ENCODE peak calls at places on chromosomes 7 and 10, in four cellular contexts. One of them, this sample, is unnamed.

GRCh38 chr10:119750391-119751230 is 24.8 kb downstream of the INPP5F start:
- DNase-seq in fibroblast of villous mesenchyme: peak
- DNase-seq in adrenal gland: peak
- DNase-seq in stomach: peak
- DNase-seq in this sample: peak

GRCh38 chr7:29337628-29338116 is 143.1 kb downstream of the CHN2 start:
- DNase-seq in fibroblast of villous mesenchyme: peak
- DNase-seq in adrenal gland: no peak
- DNase-seq in stomach: no peak
- DNase-seq in this sample: no peak

GRCh38 chr7:76291346-76292205 is 10.9 kb upstream of the HSPB1 start:
- DNase-seq in stomach: peak
- DNase-seq in fibroblast of villous mesenchyme: peak
- DNase-seq in adrenal gland: peak
- DNase-seq in this sample: peak

GRCh38 chr7:132030161-132030568 is 473.7 kb upstream of the PODXL start:
- DNase-seq in fibroblast of villous mesenchyme: no peak
- DNase-seq in adrenal gland: peak
- DNase-seq in stomach: peak
- DNase-seq in this sample: no peak

GRCh38 chr7:151590071-151590800 is 70.5 kb upstream of the RHEB start:
- DNase-seq in stomach: no peak
- DNase-seq in adrenal gland: no peak
- DNase-seq in fibroblast of villous mesenchyme: no peak
- DNase-seq in this sample: no peak

GRCh38 chr7:77327067-77327931 is 88.8 kb downstream of the GSAP start:
- DNase-seq in stomach: peak
- DNase-seq in adrenal gland: peak
- DNase-seq in fibroblast of villous mesenchyme: peak
- DNase-seq in this sample: peak

GRCh38 chr10:29253096-29254029 is 35.5 kb upstream of the LYZL1 start:
- DNase-seq in adrenal gland: no peak
- DNase-seq in stomach: no peak
- DNase-seq in fibroblast of villous mesenchyme: peak
- DNase-seq in this sample: no peak

GRCh38 chr7:157347217-157347904 is 10.6 kb downstream of the DNAJB6 start:
- DNase-seq in adrenal gland: peak
- DNase-seq in stomach: no peak
- DNase-seq in fibroblast of villous mesenchyme: peak
- DNase-seq in this sample: no peak

GRCh38 chr10:5534880-5535856 is 10.4 kb downstream of the CALML3 start:
- DNase-seq in adrenal gland: no peak
- DNase-seq in stomach: no peak
- DNase-seq in fibroblast of villous mesenchyme: peak
- DNase-seq in this sample: peak

GRCh38 chr10:30493609-30494530 is 59.9 kb downstream of the MAP3K8 start:
- DNase-seq in stomach: no peak
- DNase-seq in adrenal gland: peak
- DNase-seq in fibroblast of villous mesenchyme: peak
- DNase-seq in this sample: peak

This sample was measured in NB4.